ENCODE peak calls at places on chromosomes 12 and 14, in nine cellular contexts. One of them, this sample, is unnamed.

GRCh38 chr12:13116259-13116658 is 12.8 kb upstream of the GSG1 start:
- DNase-seq in WTC11: no peak
- DNase-seq in astrocyte of the spinal cord: no peak
- DNase-seq in IMR-90: no peak
- DNase-seq in ACHN: no peak
- DNase-seq in CD8-positive, alpha-beta memory T cell: no peak
- DNase-seq in pancreas: no peak
- DNase-seq in M059J: no peak
- DNase-seq in GM04504: no peak
- DNase-seq in this sample: no peak

GRCh38 chr14:54600685-54601084 is 33.8 kb downstream of the SAMD4A start:
- DNase-seq in astrocyte of the spinal cord: no peak
- DNase-seq in ACHN: no peak
- DNase-seq in IMR-90: peak
- DNase-seq in CD8-positive, alpha-beta memory T cell: no peak
- DNase-seq in WTC11: no peak
- DNase-seq in GM04504: no peak
- DNase-seq in M059J: peak
- DNase-seq in pancreas: no peak
- DNase-seq in this sample: no peak

GRCh38 chr12:76790564-76791552 is 26.9 kb downstream of the ZDHHC17 start:
- DNase-seq in M059J: peak
- DNase-seq in pancreas: no peak
- DNase-seq in CD8-positive, alpha-beta memory T cell: no peak
- DNase-seq in astrocyte of the spinal cord: peak
- DNase-seq in WTC11: no peak
- DNase-seq in IMR-90: peak
- DNase-seq in ACHN: peak
- DNase-seq in GM04504: peak
- DNase-seq in this sample: no peak

GRCh38 chr14:66643344-66643743 is 135.4 kb downstream of the GPHN start:
- DNase-seq in astrocyte of the spinal cord: no peak
- DNase-seq in pancreas: no peak
- DNase-seq in CD8-positive, alpha-beta memory T cell: no peak
- DNase-seq in M059J: no peak
- DNase-seq in ACHN: no peak
- DNase-seq in WTC11: no peak
- DNase-seq in IMR-90: peak
- DNase-seq in GM04504: no peak
- DNase-seq in this sample: no peak

GRCh38 chr14:22143360-22143759 is 445.7 kb downstream of the DAD1 start:
- DNase-seq in M059J: no peak
- DNase-seq in WTC11: no peak
- DNase-seq in IMR-90: peak
- DNase-seq in GM04504: no peak
- DNase-seq in astrocyte of the spinal cord: no peak
- DNase-seq in ACHN: no peak
- DNase-seq in CD8-positive, alpha-beta memory T cell: no peak
- DNase-seq in pancreas: no peak
- DNase-seq in this sample: no peak

GRCh38 chr12:46678441-46678840 is 147.4 kb downstream of the SLC38A4 start:
- DNase-seq in CD8-positive, alpha-beta memory T cell: no peak
- DNase-seq in M059J: no peak
- DNase-seq in IMR-90: peak
- DNase-seq in GM04504: no peak
- DNase-seq in WTC11: no peak
- DNase-seq in astrocyte of the spinal cord: no peak
- DNase-seq in ACHN: no peak
- DNase-seq in pancreas: no peak
- DNase-seq in this sample: no peak

GRCh38 chr12:38144601-38145436 is 171.8 kb upstream of the ALG10B start:
- DNase-seq in pancreas: no peak
- DNase-seq in ACHN: peak
- DNase-seq in M059J: peak
- DNase-seq in astrocyte of the spinal cord: no peak
- DNase-seq in IMR-90: no peak
- DNase-seq in CD8-positive, alpha-beta memory T cell: no peak
- DNase-seq in GM04504: no peak
- DNase-seq in WTC11: no peak
- DNase-seq in this sample: no peak

GRCh38 chr12:65561798-65562382 is 262.4 kb upstream of the HMGA2 start:
- DNase-seq in M059J: peak
- DNase-seq in WTC11: no peak
- DNase-seq in pancreas: no peak
- DNase-seq in IMR-90: peak
- DNase-seq in GM04504: no peak
- DNase-seq in astrocyte of the spinal cord: peak
- DNase-seq in ACHN: peak
- DNase-seq in CD8-positive, alpha-beta memory T cell: no peak
- DNase-seq in this sample: no peak

GRCh38 chr12:8692573-8692972 is 5.2 kb upstream of the RIMKLB start:
- DNase-seq in pancreas: peak
- DNase-seq in M059J: no peak
- DNase-seq in WTC11: peak
- DNase-seq in IMR-90: peak
- DNase-seq in ACHN: no peak
- DNase-seq in GM04504: no peak
- DNase-seq in astrocyte of the spinal cord: peak
- DNase-seq in CD8-positive, alpha-beta memory T cell: no peak
- DNase-seq in this sample: peak

GRCh38 chr14:95296595-95297365 is 22.9 kb downstream of the CLMN start:
- DNase-seq in WTC11: no peak
- DNase-seq in M059J: peak
- DNase-seq in IMR-90: no peak
- DNase-seq in CD8-positive, alpha-beta memory T cell: no peak
- DNase-seq in astrocyte of the spinal cord: no peak
- DNase-seq in pancreas: no peak
- DNase-seq in ACHN: no peak
- DNase-seq in GM04504: no peak
- DNase-seq in this sample: no peak

GRCh38 chr12:37672655-37673260 is 643.8 kb upstream of the ALG10B start:
- DNase-seq in GM04504: no peak
- DNase-seq in astrocyte of the spinal cord: no peak
- DNase-seq in WTC11: no peak
- DNase-seq in CD8-positive, alpha-beta memory T cell: no peak
- DNase-seq in M059J: no peak
- DNase-seq in ACHN: peak
- DNase-seq in pancreas: no peak
- DNase-seq in IMR-90: no peak
- DNase-seq in this sample: no peak

GRCh38 chr12:64671682-64672081 is 61.4 kb downstream of the RASSF3 start:
- DNase-seq in pancreas: no peak
- DNase-seq in M059J: no peak
- DNase-seq in astrocyte of the spinal cord: no peak
- DNase-seq in WTC11: no peak
- DNase-seq in IMR-90: no peak
- DNase-seq in CD8-positive, alpha-beta memory T cell: no peak
- DNase-seq in ACHN: no peak
- DNase-seq in GM04504: no peak
- DNase-seq in this sample: no peak

GRCh38 chr12:110371408-110372055 is 32.0 kb downstream of the ANAPC7 start:
- DNase-seq in M059J: no peak
- DNase-seq in ACHN: no peak
- DNase-seq in GM04504: no peak
- DNase-seq in astrocyte of the spinal cord: no peak
- DNase-seq in CD8-positive, alpha-beta memory T cell: no peak
- DNase-seq in IMR-90: no peak
- DNase-seq in WTC11: no peak
- DNase-seq in pancreas: no peak
- DNase-seq in this sample: no peak

GRCh38 chr12:124776126-124776513 is 87.5 kb downstream of the SCARB1 start:
- DNase-seq in M059J: peak
- DNase-seq in WTC11: no peak
- DNase-seq in IMR-90: no peak
- DNase-seq in pancreas: no peak
- DNase-seq in ACHN: no peak
- DNase-seq in GM04504: no peak
- DNase-seq in astrocyte of the spinal cord: peak
- DNase-seq in CD8-positive, alpha-beta memory T cell: no peak
- DNase-seq in this sample: no peak

GRCh38 chr14:56131865-56132830 is 13.9 kb downstream of the PELI2 start:
- DNase-seq in ACHN: no peak
- DNase-seq in WTC11: no peak
- DNase-seq in IMR-90: no peak
- DNase-seq in astrocyte of the spinal cord: no peak
- DNase-seq in CD8-positive, alpha-beta memory T cell: no peak
- DNase-seq in M059J: no peak
- DNase-seq in pancreas: no peak
- DNase-seq in GM04504: no peak
- DNase-seq in this sample: no peak

GRCh38 chr14:80387563-80387981 is 176.3 kb upstream of the DIO2 start:
- DNase-seq in pancreas: no peak
- DNase-seq in IMR-90: no peak
- DNase-seq in CD8-positive, alpha-beta memory T cell: no peak
- DNase-seq in ACHN: no peak
- DNase-seq in WTC11: no peak
- DNase-seq in GM04504: no peak
- DNase-seq in astrocyte of the spinal cord: peak
- DNase-seq in M059J: peak
- DNase-seq in this sample: peak

GRCh38 chr12:47786662-47786974 is 13.6 kb downstream of the SLC48A1 start:
- DNase-seq in GM04504: no peak
- DNase-seq in CD8-positive, alpha-beta memory T cell: no peak
- DNase-seq in astrocyte of the spinal cord: no peak
- DNase-seq in IMR-90: no peak
- DNase-seq in pancreas: no peak
- DNase-seq in ACHN: no peak
- DNase-seq in WTC11: no peak
- DNase-seq in M059J: no peak
- DNase-seq in this sample: no peak

This sample was measured in putamen.